ENCODE peak calls at places on chromosomes 2 and 18, in seven cellular contexts. J is GM12891, O is adrenal gland, D is K562, B is esophagus muscularis mucosa, M is breast epithelium, L is prostate gland. U is an unnamed sample.

GRCh38 chr2:33380661-33381183 is 95.7 kb upstream of the RASGRP3 start:
- DNase-seq in J (no peak), O (no peak), D (no peak), B (no peak), M (no peak), L (no peak), U (no peak)

GRCh38 chr18:21484851-21485636 is 115.5 kb downstream of the ESCO1 start:
- DNase-seq in J (no peak), O (no peak), D (no peak), B (no peak), M (no peak), L (no peak), U (no peak)

GRCh38 chr18:69399253-69399652 is 1.4 kb upstream of the DOK6 start:
- DNase-seq in J (no peak), O (no peak), D (no peak), B (no peak), M (no peak), L (no peak), U (no peak)

GRCh38 chr2:42182654-42183308 is 13.6 kb downstream of the EML4 start:
- DNase-seq in J (no peak), O (no peak), D (no peak), B (no peak), M (no peak), L (no peak), U (no peak)

GRCh38 chr2:119126650-119127049 is 31.9 kb downstream of the C1QL2 start:
- DNase-seq in J (peak; percentile 37), O (peak; percentile 20), D (peak; percentile 76), B (no peak), M (no peak), L (no peak), U (peak; percentile 40)

GRCh38 chr18:67639872-67640271 is 123.4 kb upstream of the DSEL start:
- DNase-seq in J (no peak), O (no peak), D (no peak), B (no peak), M (no peak), L (no peak), U (no peak)

GRCh38 chr18:28890796-28891195 is 713.9 kb upstream of the CDH2 start:
- DNase-seq in J (no peak), O (no peak), D (no peak), B (no peak), M (no peak), L (no peak), U (no peak)

GRCh38 chr2:62304429-62305417 is 108.8 kb downstream of the B3GNT2 start:
- DNase-seq in J (no peak), O (peak; percentile 97), D (peak; percentile 96), B (no peak), M (peak; percentile 58), L (peak; percentile 28), U (peak; percentile 85)

GRCh38 chr2:100936972-100937542 is 65.0 kb upstream of the RPL31 start:
- DNase-seq in J (no peak), O (no peak), D (no peak), B (no peak), M (no peak), L (no peak), U (no peak)

GRCh38 chr2:64641585-64641984 is 12.1 kb downstream of the SERTAD2 start:
- DNase-seq in J (no peak), O (no peak), D (peak; percentile 84), B (no peak), M (no peak), L (no peak), U (no peak)

DNA sequence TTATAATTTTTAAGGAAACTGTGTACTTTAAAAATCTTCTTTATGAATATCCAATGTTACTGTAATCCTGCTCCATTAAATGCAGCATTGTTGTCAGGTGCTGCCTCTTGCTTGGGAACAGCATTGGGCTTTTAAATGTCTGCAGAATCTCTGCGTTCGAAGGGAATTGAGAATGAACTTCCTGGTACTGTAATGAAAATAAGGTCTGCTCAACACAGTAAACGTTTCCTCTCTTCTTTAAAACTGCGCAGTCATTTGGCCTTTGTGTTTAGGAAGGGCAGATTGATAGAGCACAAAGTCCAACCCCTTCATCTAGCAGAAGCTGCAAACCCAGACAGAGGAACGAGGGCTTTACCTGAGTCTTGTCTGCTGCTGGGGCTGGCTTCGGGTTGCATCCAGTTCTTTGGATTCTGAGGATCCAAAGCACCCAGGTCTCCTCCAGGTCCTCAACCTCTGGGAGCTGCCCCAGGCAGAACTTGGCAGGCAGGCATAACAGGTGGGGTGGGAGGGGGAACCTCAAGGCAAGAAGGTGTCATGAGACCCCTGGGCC is 104.5 kb downstream of the UGGT1 start:
- DNase-seq in J (no peak), O (no peak), D (no peak), B (no peak), M (no peak), L (no peak), U (no peak)
- TF ChIP-seq POLR2A in J (no peak), O (no peak), D (no peak), B (no peak), M (no peak), L (no peak), U (no peak)

DNA sequence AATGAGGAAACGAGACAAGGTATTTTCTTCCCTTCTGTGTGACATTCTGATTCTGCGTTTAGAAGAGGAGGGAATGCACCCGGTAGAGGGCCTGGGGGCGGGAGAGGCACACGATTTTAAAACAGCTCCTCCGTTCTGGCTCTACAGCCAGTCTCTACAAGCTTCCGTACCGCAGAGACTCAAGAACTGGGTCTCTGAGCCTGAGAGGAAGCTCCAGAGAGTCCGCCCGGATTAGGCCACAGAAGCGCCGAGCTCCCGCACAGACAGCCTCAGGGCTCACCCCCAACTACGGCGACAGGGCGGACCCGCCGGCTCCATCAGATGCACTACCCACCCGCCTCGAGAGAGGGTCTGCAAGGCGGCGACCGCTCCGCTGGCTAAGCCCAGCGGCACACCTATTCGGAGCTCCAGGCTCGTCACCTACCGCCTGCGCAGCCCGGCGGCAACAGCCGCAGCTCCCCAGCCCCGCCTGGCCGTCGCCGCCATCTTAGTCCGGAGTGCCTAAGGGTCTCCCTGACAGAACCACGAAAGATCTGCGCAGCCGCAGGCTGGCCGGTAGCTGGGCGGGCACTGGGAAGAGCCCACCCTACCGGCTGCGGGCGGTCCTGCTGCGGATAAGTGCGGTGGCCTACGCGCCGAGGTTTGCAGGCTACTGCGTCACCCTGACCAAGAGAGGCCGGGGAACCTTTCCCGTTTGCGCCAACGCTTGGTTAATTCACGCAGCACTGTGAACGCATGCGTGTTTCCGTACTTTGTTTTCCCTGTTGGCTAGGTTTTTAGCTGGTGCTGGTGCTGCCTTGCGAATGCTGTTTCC is at the start of gene NFU1:
- DNase-seq in J (peak; percentile 96), O (peak; percentile 96), D (peak; percentile 97), B (peak; percentile 98), M (peak; percentile 84), L (peak; percentile 83), U (peak; percentile 96)
- TF ChIP-seq POLR2A in J (peak; percentile 89), O (peak; percentile 85), D (peak; percentile 95), B (peak; percentile 55), M (peak; percentile 41), L (peak; percentile 79), U (peak; percentile 83)

DNA sequence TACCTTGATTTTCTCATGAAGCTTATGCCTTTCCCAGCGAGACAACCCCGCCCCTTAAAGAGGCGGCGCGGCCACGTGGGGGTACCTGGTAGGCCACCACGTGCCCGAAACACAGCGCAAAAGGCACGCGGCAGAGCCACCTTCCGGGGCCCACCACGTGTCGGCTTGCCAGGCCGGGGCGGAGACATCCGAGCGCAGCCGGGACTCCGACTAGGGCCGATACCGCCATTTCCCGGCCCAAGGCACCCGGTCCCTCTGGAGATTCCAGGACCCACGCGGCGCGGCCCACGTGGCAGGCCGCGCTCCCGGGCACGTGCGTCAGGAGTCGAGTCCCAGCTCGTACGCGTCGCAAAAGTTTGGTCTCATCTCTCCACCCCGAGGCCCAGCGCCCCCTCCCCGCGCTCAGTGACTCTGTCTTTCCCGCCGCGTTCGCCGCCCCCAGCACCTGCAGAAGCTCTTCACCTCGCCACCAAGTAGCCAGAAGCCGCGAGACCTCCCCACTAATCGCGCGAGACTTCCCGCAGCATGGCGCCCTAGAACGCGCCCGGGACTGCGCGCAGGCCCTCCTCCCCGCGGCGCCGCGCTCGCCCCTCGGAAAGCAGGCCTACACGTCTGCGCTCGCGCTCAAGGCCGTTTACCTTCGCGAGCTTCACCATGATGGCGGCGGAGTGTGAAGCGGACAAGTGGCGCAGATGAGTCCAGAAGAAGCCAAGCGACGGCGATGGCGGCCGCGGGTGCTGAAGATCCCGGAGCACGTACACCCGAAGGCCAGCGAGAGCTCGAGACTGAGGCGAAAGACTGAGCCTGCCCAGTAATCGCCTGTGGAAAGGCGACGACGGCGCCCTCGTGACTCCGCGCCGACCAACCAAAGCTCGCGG is at the start of gene NCL:
- DNase-seq in J (peak; percentile 66), O (peak; percentile 77), D (peak; percentile 77), B (no peak), M (peak; percentile 73), L (peak; percentile 74), U (peak; percentile 57)
- TF ChIP-seq POLR2A in J (peak; percentile 99), O (peak; percentile 98), D (peak; percentile 99), B (peak; percentile 90), M (peak; percentile 95), L (peak; percentile 88), U (peak; percentile 99)

GRCh38 chr2:240560084-240560479 is at the start of gene DUSP28:
- DNase-seq in J (peak; percentile 86), O (peak; percentile 95), D (peak; percentile 89), B (peak; percentile 97), M (peak; percentile 86), L (peak; percentile 88), U (peak; percentile 95)
- TF ChIP-seq POLR2A in J (peak; percentile 80), O (peak; percentile 97), D (peak; percentile 77), B (peak; percentile 72), M (peak; percentile 80), L (peak; percentile 95), U (peak; percentile 91)

GRCh38 chr2:223613017-223613950 is 11.1 kb upstream of the SCG2 start:
- DNase-seq in J (no peak), O (peak; percentile 89), D (peak; percentile 76), B (peak; percentile 95), M (peak; percentile 66), L (peak; percentile 64), U (peak; percentile 90)
- TF ChIP-seq POLR2A in J (no peak), O (peak; percentile 33), D (no peak), B (no peak), M (no peak), L (no peak), U (peak; percentile 29)

DNA sequence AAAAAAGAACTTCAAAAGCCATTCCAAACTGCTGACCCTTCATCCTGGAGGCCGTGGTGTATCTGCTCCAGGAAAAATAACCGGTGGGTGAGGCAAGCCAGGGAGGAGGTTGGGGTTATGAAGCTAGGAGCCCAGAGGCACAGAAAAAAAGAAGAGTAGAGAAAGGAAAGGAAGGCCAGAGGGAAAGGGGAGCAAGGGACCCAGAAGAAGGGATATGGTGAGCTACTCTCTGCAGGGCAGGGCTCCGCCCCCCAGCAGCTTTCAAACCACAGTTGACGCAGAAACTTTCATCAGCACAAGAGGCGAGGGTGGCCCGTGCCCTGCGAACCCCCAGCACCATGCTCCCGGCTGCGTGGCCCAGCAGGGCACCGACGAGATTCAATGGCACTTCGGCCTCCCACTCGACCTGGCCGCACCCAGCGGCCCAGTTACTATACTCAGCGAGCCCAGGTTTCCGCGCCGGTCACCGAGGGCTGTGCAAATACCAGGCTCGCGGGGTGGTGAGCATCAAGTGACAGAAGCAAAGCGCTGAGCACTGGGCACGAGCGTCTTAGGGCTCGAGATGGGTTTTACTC is 665 bp downstream of the MCM6 start:
- DNase-seq in J (peak; percentile 51), O (peak; percentile 60), D (peak; percentile 64), B (no peak), M (peak; percentile 21), L (peak; percentile 42), U (peak; percentile 56)
- TF ChIP-seq POLR2A in J (peak; percentile 61), O (no peak), D (no peak), B (no peak), M (no peak), L (no peak), U (peak; percentile 22)

GRCh38 chr2:131151398-131151797 is 46.3 kb downstream of the PLEKHB2 start:
- DNase-seq in J (no peak), O (no peak), D (no peak), B (no peak), M (no peak), L (no peak), U (no peak)
- TF ChIP-seq POLR2A in J (no peak), O (no peak), D (peak; percentile 41), B (no peak), M (no peak), L (no peak), U (no peak)

U was measured in H54.